ENCODE peak calls at places on chromosomes 1 and 21, in five cellular contexts. R, X, T, C and J are unnamed samples.

GRCh38 chr1:68409426-68409825 is 40.3 kb downstream of the RPE65 start:
- DNase-seq in X (no peak), C (no peak), T (no peak), R (peak), J (no peak)

GRCh38 chr1:1020415-1021009 is 592 bp downstream of the AGRN start:
- DNase-seq in X (no peak), R (peak), T (no peak), C (no peak), J (no peak)

GRCh38 chr1:119139857-119140176 is 636 bp downstream of the WARS2 start:
- DNase-seq in C (no peak), T (no peak), X (no peak), R (no peak), J (no peak)

GRCh38 chr1:220843481-220844011 is 35.7 kb upstream of the HLX start:
- DNase-seq in C (no peak), R (no peak), X (no peak), T (no peak), J (no peak)

GRCh38 chr1:206895837-206896242 is 1.4 kb upstream of the IL24 start:
- DNase-seq in X (peak), T (no peak), C (no peak), R (peak), J (no peak)

GRCh38 chr21:43712268-43712942 is 6.5 kb upstream of the PDXK start:
- DNase-seq in T (peak), R (peak), C (no peak), X (peak), J (no peak)

GRCh38 chr1:18100493-18101063 is 7.0 kb upstream of the IGSF21 start:
- DNase-seq in R (peak), C (no peak), T (no peak), X (peak), J (peak)

GRCh38 chr1:50978852-50979781 is 9.1 kb downstream of the CDKN2C start:
- DNase-seq in T (no peak), C (no peak), X (no peak), R (no peak), J (peak)

GRCh38 chr1:64712049-64712448 is 32.8 kb upstream of the RAVER2 start:
- DNase-seq in R (no peak), X (no peak), C (no peak), T (no peak), J (no peak)